ENCODE peak calls at places on chromosomes 7 and 10, in six cellular contexts. M, F, G, C, J and Z are unnamed samples.

GRCh38 chr10:71814923-71815411 is 36.1 kb downstream of the PSAP start:
- DNase-seq in M (no peak), F (no peak), G (no peak), C (peak; percentile 62), J (peak; percentile 68), Z (no peak)

GRCh38 chr10:121240011-121240410 is 358.2 kb downstream of the FGFR2 start:
- DNase-seq in M (no peak), F (no peak), G (no peak), C (no peak), J (no peak), Z (peak; percentile 6)

GRCh38 chr10:130647341-130647740 is 511.1 kb downstream of the GLRX3 start:
- DNase-seq in M (no peak), F (no peak), G (no peak), C (no peak), J (no peak), Z (no peak)

GRCh38 chr7:33243319-33243881 is 114.0 kb downstream of the BBS9 start:
- DNase-seq in M (peak; percentile 70), F (peak; percentile 58), G (peak; percentile 29), C (no peak), J (no peak), Z (peak; percentile 61)

GRCh38 chr10:48941427-48942075 is 1.9 kb upstream of the LRRC18 start:
- DNase-seq in M (no peak), F (no peak), G (no peak), C (peak; percentile 20), J (no peak), Z (no peak)

GRCh38 chr10:117320050-117320665 is 55.1 kb downstream of the PDZD8 start:
- DNase-seq in M (peak; percentile 27), F (peak; percentile 38), G (peak; percentile 2), C (no peak), J (no peak), Z (peak; percentile 31)

GRCh38 chr10:42827201-42827600 is 44.6 kb downstream of the BMS1 start:
- DNase-seq in M (no peak), F (peak; percentile 64), G (peak; percentile 11), C (peak; percentile 71), J (peak; percentile 62), Z (no peak)

GRCh38 chr7:42549212-42549611 is 312.2 kb upstream of the GLI3 start:
- DNase-seq in M (no peak), F (no peak), G (no peak), C (no peak), J (no peak), Z (no peak)

GRCh38 chr7:31125171-31125570 is 73.1 kb downstream of the ADCYAP1R1 start:
- DNase-seq in M (no peak), F (no peak), G (no peak), C (no peak), J (peak; percentile 32), Z (no peak)

GRCh38 chr7:77308792-77309191 is 107.4 kb downstream of the GSAP start:
- DNase-seq in M (no peak), F (peak; percentile 18), G (no peak), C (no peak), J (no peak), Z (no peak)

GRCh38 chr7:29496355-29497020 is 67.1 kb upstream of the PRR15 start:
- DNase-seq in M (no peak), F (no peak), G (no peak), C (no peak), J (no peak), Z (no peak)

GRCh38 chr7:139023076-139023475 is 12.8 kb downstream of the ZC3HAV1L start:
- DNase-seq in M (no peak), F (no peak), G (no peak), C (no peak), J (no peak), Z (no peak)

GRCh38 chr10:482848-483247 is 206.6 kb downstream of the DIP2C start:
- DNase-seq in M (no peak), F (no peak), G (no peak), C (no peak), J (peak; percentile 22), Z (no peak)

GRCh38 chr10:94212876-94213595 is 149.7 kb downstream of the NOC3L start:
- DNase-seq in M (no peak), F (no peak), G (no peak), C (no peak), J (no peak), Z (peak; percentile 26)

GRCh38 chr10:45155784-45156183 is 155.1 kb downstream of the ZNF22 start:
- DNase-seq in M (no peak), F (peak; percentile 11), G (no peak), C (peak; percentile 44), J (no peak), Z (no peak)

GRCh38 chr10:31749293-31749692 is 179.3 kb downstream of the ARHGAP12 start:
- DNase-seq in M (peak; percentile 46), F (no peak), G (no peak), C (no peak), J (no peak), Z (no peak)

GRCh38 chr10:123901621-123902020 is 10.0 kb upstream of the CPXM2 start:
- DNase-seq in M (no peak), F (no peak), G (no peak), C (no peak), J (no peak), Z (no peak)

GRCh38 chr7:154789404-154789803 is 213.5 kb downstream of the PAXIP1 start:
- DNase-seq in M (no peak), F (peak; percentile 44), G (peak; percentile 30), C (no peak), J (peak; percentile 62), Z (no peak)

GRCh38 chr10:72096115-72097000 is 8.0 kb upstream of the SPOCK2 start:
- DNase-seq in M (peak; percentile 71), F (peak; percentile 47), G (no peak), C (no peak), J (no peak), Z (peak; percentile 83)

GRCh38 chr7:20858913-20859312 is 72.2 kb upstream of the SP8 start:
- DNase-seq in M (no peak), F (no peak), G (no peak), C (no peak), J (no peak), Z (no peak)

GRCh38 chr7:33130184-33130583 is 820 bp downstream of the BBS9 start:
- DNase-seq in M (peak; percentile 8), F (peak; percentile 40), G (no peak), C (no peak), J (no peak), Z (peak; percentile 16)

GRCh38 chr10:100504101-100504500 is 15.6 kb downstream of the SEC31B start:
- DNase-seq in M (peak; percentile 26), F (no peak), G (no peak), C (no peak), J (no peak), Z (no peak)

GRCh38 chr10:64867501-64867962 is 1346.3 kb downstream of the REEP3 start:
- DNase-seq in M (no peak), F (no peak), G (no peak), C (no peak), J (no peak), Z (no peak)

GRCh38 chr7:105656922-105657521 is 75.7 kb upstream of the EFCAB10 start:
- DNase-seq in M (no peak), F (peak; percentile 97), G (no peak), C (peak; percentile 86), J (peak; percentile 94), Z (no peak)

GRCh38 chr10:58384999-58385783 is at the start of gene TFAM:
- DNase-seq in M (peak; percentile 85), F (peak; percentile 92), G (peak; percentile 86), C (peak; percentile 94), J (peak; percentile 96), Z (peak; percentile 89)

GRCh38 chr7:157433628-157434027 is 96.8 kb downstream of the DNAJB6 start:
- DNase-seq in M (no peak), F (no peak), G (no peak), C (no peak), J (peak; percentile 47), Z (no peak)

GRCh38 chr7:28530175-28531142 is 118.1 kb downstream of the CREB5 start:
- DNase-seq in M (peak; percentile 60), F (no peak), G (no peak), C (no peak), J (no peak), Z (peak; percentile 0)

GRCh38 chr7:132270517-132270916 is 305.8 kb downstream of the PLXNA4 start:
- DNase-seq in M (peak; percentile 12), F (no peak), G (peak; percentile 32), C (no peak), J (no peak), Z (peak; percentile 37)

GRCh38 chr7:30548762-30549344 is 44.2 kb upstream of the GGCT start:
- DNase-seq in M (peak; percentile 73), F (peak; percentile 87), G (peak; percentile 73), C (peak; percentile 78), J (peak; percentile 66), Z (peak; percentile 77)

GRCh38 chr7:725223-726005 is 1.1 kb upstream of the DNAAF5 start:
- DNase-seq in M (peak; percentile 86), F (no peak), G (no peak), C (no peak), J (no peak), Z (peak; percentile 74)

GRCh38 chr10:71921319-71922027 is 42.7 kb upstream of the CHST3 start:
- DNase-seq in M (no peak), F (peak; percentile 45), G (no peak), C (no peak), J (no peak), Z (peak; percentile 50)

GRCh38 chr7:77838929-77839491 is 40.4 kb downstream of the PHTF2 start:
- DNase-seq in M (no peak), F (peak; percentile 35), G (no peak), C (no peak), J (no peak), Z (no peak)

GRCh38 chr7:101109368-101109767 is 17.5 kb upstream of the SERPINE1 start:
- DNase-seq in M (no peak), F (no peak), G (no peak), C (no peak), J (no peak), Z (no peak)

GRCh38 chr7:135979674-135980660 is 2.8 kb upstream of the MTPN start:
- DNase-seq in M (peak; percentile 63), F (no peak), G (no peak), C (no peak), J (no peak), Z (peak; percentile 72)
- H3K4me2 ChIP-seq in M (peak overlapping the region; percentile 48), F (no peak overlapping the region), G (no peak overlapping the region), C (no peak overlapping the region), J (no peak overlapping the region), Z (no peak overlapping the region)

GRCh38 chr7:150402671-150403321 is 23.7 kb downstream of the ZNF775 start:
- DNase-seq in M (no peak), F (no peak), G (no peak), C (no peak), J (no peak), Z (no peak)
- H2AK5ac ChIP-seq in M (no peak overlapping the region), F (peak overlapping the region; percentile 56), G (peak overlapping the region; percentile 91), C (peak overlapping the region; percentile 57), J (peak overlapping the region; percentile 99), Z (no peak overlapping the region)

DNA sequence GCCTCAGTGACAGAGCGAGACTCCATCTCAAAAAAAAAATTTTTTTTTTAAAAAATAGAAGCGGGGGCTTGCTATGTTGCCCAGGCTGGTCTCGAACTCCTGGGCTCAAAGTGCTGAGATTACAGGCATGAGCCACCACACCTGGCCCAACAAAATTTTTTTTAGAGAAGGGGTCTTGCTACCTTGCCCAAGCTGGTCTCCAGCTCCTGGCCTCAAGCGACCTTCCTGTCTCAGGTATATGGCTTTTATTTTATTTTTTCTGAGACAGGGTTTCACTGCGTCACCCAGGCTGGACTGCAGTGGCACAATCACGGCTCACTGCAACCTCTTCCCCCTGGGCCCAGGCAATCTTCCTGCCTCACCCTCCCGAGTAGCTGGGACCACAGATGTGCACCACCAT is 1.6 kb upstream of the ABHD11 start:
- DNase-seq in M (no peak), F (no peak), G (no peak), C (no peak), J (no peak), Z (no peak)
- H2BK15ac ChIP-seq in M (no peak overlapping the region), F (no peak overlapping the region), G (peak overlapping the region; percentile 15), C (no peak overlapping the region), J (no peak overlapping the region), Z (no peak overlapping the region)

GRCh38 chr10:13563481-13564445 is 23.0 kb upstream of the PRPF18 start:
- DNase-seq in M (peak; percentile 1), F (no peak), G (no peak), C (no peak), J (no peak), Z (no peak)
- H3K4me2 ChIP-seq in M (no peak overlapping the region), F (no peak overlapping the region), G (no peak overlapping the region), C (no peak overlapping the region), J (no peak overlapping the region), Z (no peak overlapping the region)